ENCODE peak calls at places on chromosomes 2 and 18, in four cellular contexts. One of them, this sample, is unnamed.

GRCh38 chr2:146138820-146139219 is 1618.9 kb upstream of the ZEB2 start:
- DNase-seq in lung: no peak
- DNase-seq in fibroblast of pulmonary artery: no peak
- DNase-seq in GM12865: no peak
- DNase-seq in this sample: no peak

GRCh38 chr18:58769321-58769720 is 95.4 kb upstream of the ZNF532 start:
- DNase-seq in GM12865: no peak
- DNase-seq in lung: no peak
- DNase-seq in fibroblast of pulmonary artery: no peak
- DNase-seq in this sample: no peak

GRCh38 chr2:240111253-240111652 is 24.9 kb downstream of the COPS9 start:
- DNase-seq in fibroblast of pulmonary artery: peak
- DNase-seq in lung: no peak
- DNase-seq in GM12865: no peak
- DNase-seq in this sample: no peak

GRCh38 chr18:46097853-46098615 is at the start of gene ATP5F1A:
- DNase-seq in lung: peak
- DNase-seq in GM12865: peak
- DNase-seq in fibroblast of pulmonary artery: peak
- DNase-seq in this sample: peak

GRCh38 chr2:172480301-172481218 is 53.2 kb downstream of the ITGA6 start:
- DNase-seq in fibroblast of pulmonary artery: peak
- DNase-seq in GM12865: peak
- DNase-seq in lung: no peak
- DNase-seq in this sample: no peak

GRCh38 chr2:229087843-229088520 is 183.1 kb downstream of the PID1 start:
- DNase-seq in fibroblast of pulmonary artery: no peak
- DNase-seq in lung: no peak
- DNase-seq in GM12865: no peak
- DNase-seq in this sample: no peak

GRCh38 chr2:213011505-213011904 is 139.9 kb downstream of the IKZF2 start:
- DNase-seq in fibroblast of pulmonary artery: no peak
- DNase-seq in lung: no peak
- DNase-seq in GM12865: no peak
- DNase-seq in this sample: no peak

GRCh38 chr2:150644298-150645067 is 157.0 kb upstream of the RND3 start:
- DNase-seq in GM12865: no peak
- DNase-seq in fibroblast of pulmonary artery: peak
- DNase-seq in lung: no peak
- DNase-seq in this sample: peak

GRCh38 chr2:100470182-100470581 is at the start of gene NMS:
- DNase-seq in lung: no peak
- DNase-seq in fibroblast of pulmonary artery: no peak
- DNase-seq in GM12865: no peak
- DNase-seq in this sample: no peak

GRCh38 chr18:50286391-50287027 is 983 bp downstream of the CXXC1 start:
- DNase-seq in lung: no peak
- DNase-seq in fibroblast of pulmonary artery: no peak
- DNase-seq in GM12865: peak
- DNase-seq in this sample: no peak

GRCh38 chr2:27509326-27509725 is 12.7 kb downstream of the GCKR start:
- DNase-seq in GM12865: no peak
- DNase-seq in lung: peak
- DNase-seq in fibroblast of pulmonary artery: peak
- DNase-seq in this sample: no peak

GRCh38 chr2:228771719-228772254 is 499.3 kb downstream of the PID1 start:
- DNase-seq in lung: no peak
- DNase-seq in GM12865: no peak
- DNase-seq in fibroblast of pulmonary artery: no peak
- DNase-seq in this sample: peak

GRCh38 chr2:196293751-196294486 is 122.5 kb upstream of the STK17B start:
- DNase-seq in fibroblast of pulmonary artery: peak
- DNase-seq in GM12865: no peak
- DNase-seq in lung: no peak
- DNase-seq in this sample: peak

GRCh38 chr2:175001546-175001945 is 3.6 kb downstream of the CHN1 start:
- DNase-seq in lung: no peak
- DNase-seq in GM12865: no peak
- DNase-seq in fibroblast of pulmonary artery: no peak
- DNase-seq in this sample: no peak

GRCh38 chr2:127293758-127294562 is at the start of gene ERCC3:
- DNase-seq in fibroblast of pulmonary artery: peak
- DNase-seq in GM12865: peak
- DNase-seq in lung: peak
- DNase-seq in this sample: peak

GRCh38 chr2:201955702-201956141 is 77.9 kb upstream of the FZD7 start:
- DNase-seq in lung: no peak
- DNase-seq in fibroblast of pulmonary artery: peak
- DNase-seq in GM12865: no peak
- DNase-seq in this sample: no peak

GRCh38 chr2:177675256-177676220 is 283.0 kb downstream of the AGPS start:
- DNase-seq in GM12865: no peak
- DNase-seq in fibroblast of pulmonary artery: no peak
- DNase-seq in lung: no peak
- DNase-seq in this sample: no peak

GRCh38 chr2:64857581-64858471 is 131.4 kb upstream of the SLC1A4 start:
- DNase-seq in GM12865: no peak
- DNase-seq in fibroblast of pulmonary artery: peak
- DNase-seq in lung: no peak
- DNase-seq in this sample: no peak

GRCh38 chr2:199428291-199428690 is 29.4 kb downstream of the SATB2 start:
- DNase-seq in lung: no peak
- DNase-seq in fibroblast of pulmonary artery: no peak
- DNase-seq in GM12865: no peak
- DNase-seq in this sample: no peak

GRCh38 chr2:28271914-28272240 is 120.8 kb upstream of the FOSL2 start:
- DNase-seq in fibroblast of pulmonary artery: no peak
- DNase-seq in GM12865: no peak
- DNase-seq in lung: no peak
- DNase-seq in this sample: no peak

GRCh38 chr2:13056259-13056843 is 339.6 kb downstream of the TRIB2 start:
- DNase-seq in GM12865: peak
- DNase-seq in lung: no peak
- DNase-seq in fibroblast of pulmonary artery: peak
- DNase-seq in this sample: no peak

GRCh38 chr18:45864081-45864480 is 38.6 kb downstream of the SIGLEC15 start:
- DNase-seq in lung: no peak
- DNase-seq in fibroblast of pulmonary artery: no peak
- DNase-seq in GM12865: no peak
- DNase-seq in this sample: no peak

GRCh38 chr18:21933931-21934765 is 193.6 kb downstream of the MIB1 start:
- DNase-seq in GM12865: no peak
- DNase-seq in lung: no peak
- DNase-seq in fibroblast of pulmonary artery: no peak
- DNase-seq in this sample: no peak

GRCh38 chr2:215982465-215982875 is 30.9 kb downstream of the MREG start:
- DNase-seq in fibroblast of pulmonary artery: no peak
- DNase-seq in lung: peak
- DNase-seq in GM12865: peak
- DNase-seq in this sample: no peak

GRCh38 chr18:49114556-49114955 is 163.8 kb upstream of the SMAD7 start:
- DNase-seq in fibroblast of pulmonary artery: no peak
- DNase-seq in GM12865: no peak
- DNase-seq in lung: no peak
- DNase-seq in this sample: no peak

GRCh38 chr2:216956820-216957493 is 97.1 kb upstream of the TNP1 start:
- DNase-seq in GM12865: no peak
- DNase-seq in fibroblast of pulmonary artery: no peak
- DNase-seq in lung: no peak
- DNase-seq in this sample: no peak

GRCh38 chr18:74411475-74411874 is 45.6 kb downstream of the DIPK1C start:
- DNase-seq in GM12865: no peak
- DNase-seq in fibroblast of pulmonary artery: no peak
- DNase-seq in lung: no peak
- DNase-seq in this sample: no peak

GRCh38 chr2:14363137-14363536 is 269.4 kb upstream of the LRATD1 start:
- DNase-seq in fibroblast of pulmonary artery: no peak
- DNase-seq in GM12865: no peak
- DNase-seq in lung: no peak
- DNase-seq in this sample: no peak

GRCh38 chr2:160837416-160837815 is 322.8 kb upstream of the TANK start:
- DNase-seq in lung: no peak
- DNase-seq in fibroblast of pulmonary artery: peak
- DNase-seq in GM12865: no peak
- DNase-seq in this sample: no peak

GRCh38 chr18:76903386-76903785 is 81.0 kb downstream of the ZNF236 start:
- DNase-seq in fibroblast of pulmonary artery: peak
- DNase-seq in lung: no peak
- DNase-seq in GM12865: no peak
- DNase-seq in this sample: no peak

GRCh38 chr2:95315801-95316411 is 18.8 kb downstream of the KCNIP3 start:
- DNase-seq in fibroblast of pulmonary artery: peak
- DNase-seq in GM12865: no peak
- DNase-seq in lung: no peak
- DNase-seq in this sample: no peak

GRCh38 chr2:130785466-130786055 is 30.2 kb downstream of the AMER3 start:
- DNase-seq in fibroblast of pulmonary artery: no peak
- DNase-seq in GM12865: no peak
- DNase-seq in lung: no peak
- DNase-seq in this sample: no peak

GRCh38 chr2:130827502-130828251 is 9.0 kb upstream of the ARHGEF4 start:
- DNase-seq in GM12865: no peak
- DNase-seq in fibroblast of pulmonary artery: peak
- DNase-seq in lung: no peak
- DNase-seq in this sample: no peak

GRCh38 chr2:37616674-37616999 is 54.8 kb downstream of the CDC42EP3 start:
- DNase-seq in lung: no peak
- DNase-seq in fibroblast of pulmonary artery: peak
- DNase-seq in GM12865: no peak
- DNase-seq in this sample: peak

GRCh38 chr2:197247083-197247482 is 63.5 kb downstream of the ANKRD44 start:
- DNase-seq in lung: no peak
- DNase-seq in fibroblast of pulmonary artery: no peak
- DNase-seq in GM12865: no peak
- DNase-seq in this sample: no peak

GRCh38 chr2:189308056-189308790 is 128.7 kb upstream of the COL5A2 start:
- DNase-seq in fibroblast of pulmonary artery: no peak
- DNase-seq in lung: no peak
- DNase-seq in GM12865: no peak
- DNase-seq in this sample: no peak

GRCh38 chr2:100321181-100321880 is 970 bp downstream of the LONRF2 start:
- DNase-seq in fibroblast of pulmonary artery: peak
- DNase-seq in lung: peak
- DNase-seq in GM12865: no peak
- DNase-seq in this sample: no peak

GRCh38 chr2:203905661-203906060 is 30.9 kb upstream of the ICOS start:
- DNase-seq in fibroblast of pulmonary artery: no peak
- DNase-seq in GM12865: no peak
- DNase-seq in lung: no peak
- DNase-seq in this sample: no peak
- TF ChIP-seq CTCF in fibroblast of pulmonary artery: no peak
- TF ChIP-seq CTCF in GM12865: no peak
- TF ChIP-seq CTCF in lung: no peak
- TF ChIP-seq CTCF in this sample: no peak

GRCh38 chr2:168732506-168732905 is 69.9 kb upstream of the NOSTRIN start:
- DNase-seq in lung: no peak
- DNase-seq in GM12865: no peak
- DNase-seq in fibroblast of pulmonary artery: no peak
- DNase-seq in this sample: no peak
- TF ChIP-seq CTCF in lung: no peak
- TF ChIP-seq CTCF in GM12865: no peak
- TF ChIP-seq CTCF in fibroblast of pulmonary artery: no peak
- TF ChIP-seq CTCF in this sample: no peak

GRCh38 chr2:159776321-159776720 is 21.7 kb downstream of the CD302 start:
- DNase-seq in GM12865: no peak
- DNase-seq in lung: no peak
- DNase-seq in fibroblast of pulmonary artery: no peak
- DNase-seq in this sample: no peak
- TF ChIP-seq CTCF in GM12865: no peak
- TF ChIP-seq CTCF in lung: no peak
- TF ChIP-seq CTCF in fibroblast of pulmonary artery: peak
- TF ChIP-seq CTCF in this sample: no peak

GRCh38 chr18:51767293-51767692 is 569.8 kb upstream of the MEX3C start:
- DNase-seq in fibroblast of pulmonary artery: no peak
- DNase-seq in lung: no peak
- DNase-seq in GM12865: peak
- DNase-seq in this sample: no peak
- TF ChIP-seq CTCF in fibroblast of pulmonary artery: no peak
- TF ChIP-seq CTCF in lung: no peak
- TF ChIP-seq CTCF in GM12865: no peak
- TF ChIP-seq CTCF in this sample: no peak

GRCh38 chr2:152594022-152594712 is 123.1 kb downstream of the PRPF40A start:
- DNase-seq in GM12865: peak
- DNase-seq in fibroblast of pulmonary artery: no peak
- DNase-seq in lung: no peak
- DNase-seq in this sample: no peak
- TF ChIP-seq CTCF in GM12865: no peak
- TF ChIP-seq CTCF in fibroblast of pulmonary artery: no peak
- TF ChIP-seq CTCF in lung: no peak
- TF ChIP-seq CTCF in this sample: no peak

GRCh38 chr18:63850636-63851035 is 36.9 kb upstream of the SERPINB2 start:
- DNase-seq in lung: no peak
- DNase-seq in fibroblast of pulmonary artery: no peak
- DNase-seq in GM12865: no peak
- DNase-seq in this sample: no peak

GRCh38 chr18:63848159-63848558 is 39.3 kb upstream of the SERPINB2 start:
- DNase-seq in lung: no peak
- DNase-seq in fibroblast of pulmonary artery: peak
- DNase-seq in GM12865: peak
- DNase-seq in this sample: peak

GRCh38 chr18:63844254-63844653 is 43.3 kb upstream of the SERPINB2 start:
- DNase-seq in fibroblast of pulmonary artery: peak
- DNase-seq in lung: no peak
- DNase-seq in GM12865: peak
- DNase-seq in this sample: peak

GRCh38 chr18:63850010-63850409 is 37.5 kb upstream of the SERPINB2 start:
- DNase-seq in GM12865: peak
- DNase-seq in lung: no peak
- DNase-seq in fibroblast of pulmonary artery: peak
- DNase-seq in this sample: no peak
- TF ChIP-seq CTCF in GM12865: peak
- TF ChIP-seq CTCF in lung: peak
- TF ChIP-seq CTCF in fibroblast of pulmonary artery: peak
- TF ChIP-seq CTCF in this sample: peak

DNA sequence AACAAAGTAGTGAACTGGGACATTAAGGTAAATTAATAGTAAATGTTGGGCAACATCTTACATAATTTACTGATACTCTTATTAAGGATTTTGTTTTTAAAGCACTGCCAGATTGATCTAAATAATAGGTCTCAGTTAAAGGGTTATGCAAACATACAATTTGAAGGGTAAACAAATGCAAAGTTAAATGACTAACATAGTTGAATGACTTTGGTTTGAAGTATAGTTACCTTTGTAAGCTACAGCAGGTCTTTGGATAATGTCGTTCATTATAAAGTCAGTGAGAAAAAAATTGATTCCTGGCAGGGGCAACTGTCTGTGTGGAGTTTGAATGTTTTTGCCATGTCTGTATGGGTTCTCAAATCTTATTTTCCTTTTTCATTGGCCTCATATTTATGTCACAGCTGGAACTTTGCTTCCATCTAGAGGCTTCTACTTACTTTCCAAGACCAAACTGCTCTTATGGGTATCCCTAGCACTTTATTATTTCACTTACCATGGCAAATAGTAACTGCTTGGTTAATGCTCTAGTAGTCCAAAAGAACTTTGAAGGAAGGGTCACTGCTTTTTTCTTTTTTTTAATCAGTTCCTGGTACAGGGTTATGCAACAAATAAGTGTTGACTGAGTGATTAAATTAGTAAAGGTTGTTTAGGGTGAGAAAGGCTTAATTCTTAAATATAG is 107.8 kb downstream of the NBEAL1 start:
- DNase-seq in lung: no peak
- DNase-seq in GM12865: peak
- DNase-seq in fibroblast of pulmonary artery: peak
- DNase-seq in this sample: no peak
- TF ChIP-seq CTCF in lung: no peak
- TF ChIP-seq CTCF in GM12865: no peak
- TF ChIP-seq CTCF in fibroblast of pulmonary artery: peak
- TF ChIP-seq CTCF in this sample: peak

This sample was measured in AG09319.